ENCODE peak calls at places on chromosomes 7 and 10, in five cellular contexts. U is CD4-positive, alpha-beta memory T cell; G is AG10803; J is KBM-7; Z is GM12878. E is an unnamed sample.

GRCh38 chr10:132714906-132715790 is 70.8 kb downstream of the NKX6-2 start:
- DNase-seq in U (no peak), J (no peak), G (no peak), Z (no peak), E (peak; percentile 46)

GRCh38 chr7:39733881-39734571 is 110.7 kb downstream of the RALA start:
- DNase-seq in U (no peak), G (peak; percentile 93), J (no peak), Z (no peak), E (no peak)

GRCh38 chr10:97853006-97853405 is 3.4 kb downstream of the GOLGA7B start:
- DNase-seq in J (no peak), U (no peak), G (no peak), Z (no peak), E (no peak)

GRCh38 chr7:80412842-80413241 is 99.0 kb downstream of the GNAT3 start:
- DNase-seq in J (no peak), G (peak; percentile 56), U (no peak), Z (no peak), E (no peak)

GRCh38 chr7:13262929-13263530 is 575.6 kb downstream of the ARL4A start:
- DNase-seq in J (peak; percentile 47), G (peak; percentile 43), U (peak; percentile 45), Z (no peak), E (peak; percentile 62)

GRCh38 chr10:89555688-89556445 is 20.5 kb upstream of the SLC16A12 start:
- DNase-seq in Z (no peak), U (no peak), J (no peak), G (peak; percentile 13), E (no peak)

GRCh38 chr7:45181286-45181960 is 23.8 kb downstream of the RAMP3 start:
- DNase-seq in G (no peak), J (no peak), U (no peak), Z (no peak), E (no peak)

GRCh38 chr7:151018421-151019129 is 5.7 kb downstream of the ATG9B start:
- DNase-seq in U (peak; percentile 53), Z (no peak), J (no peak), G (no peak), E (no peak)

GRCh38 chr7:30974605-30975256 is 11.0 kb downstream of the GHRHR start:
- DNase-seq in U (no peak), Z (peak; percentile 60), J (peak; percentile 28), G (peak; percentile 38), E (no peak)

GRCh38 chr10:63675171-63675570 is 154.0 kb downstream of the REEP3 start:
- DNase-seq in U (no peak), Z (no peak), J (no peak), G (peak; percentile 58), E (peak; percentile 46)

GRCh38 chr7:12322287-12322902 is 81.3 kb downstream of the VWDE start:
- DNase-seq in U (peak; percentile 48), J (peak; percentile 36), Z (no peak), G (peak; percentile 13), E (peak; percentile 24)

GRCh38 chr7:27551803-27552202 is 110.9 kb downstream of the HIBADH start:
- DNase-seq in U (no peak), Z (no peak), J (no peak), G (no peak), E (peak; percentile 13)